ENCODE peak calls at places on chromosomes 6 and 20, in seven cellular contexts. One of them, this sample, is unnamed.

GRCh38 chr6:112562348-112563220 is 215.5 kb downstream of the RFPL4B start:
- DNase-seq in neural crest cell: no peak
- DNase-seq in ovary: peak
- DNase-seq in RWPE1: no peak
- DNase-seq in tibial artery: no peak
- DNase-seq in stomach: no peak
- DNase-seq in dorsolateral prefrontal cortex: peak
- DNase-seq in this sample: no peak

GRCh38 chr6:165830761-165831160 is 167.7 kb upstream of the PDE10A start:
- DNase-seq in RWPE1: no peak
- DNase-seq in neural crest cell: no peak
- DNase-seq in tibial artery: no peak
- DNase-seq in stomach: no peak
- DNase-seq in ovary: no peak
- DNase-seq in dorsolateral prefrontal cortex: no peak
- DNase-seq in this sample: no peak

GRCh38 chr20:57698867-57699275 is 10.9 kb downstream of the PMEPA1 start:
- DNase-seq in stomach: no peak
- DNase-seq in neural crest cell: no peak
- DNase-seq in dorsolateral prefrontal cortex: no peak
- DNase-seq in RWPE1: peak
- DNase-seq in tibial artery: no peak
- DNase-seq in ovary: no peak
- DNase-seq in this sample: no peak

GRCh38 chr20:25036331-25036936 is 21.5 kb downstream of the ACSS1 start:
- DNase-seq in RWPE1: no peak
- DNase-seq in neural crest cell: no peak
- DNase-seq in ovary: no peak
- DNase-seq in stomach: no peak
- DNase-seq in dorsolateral prefrontal cortex: no peak
- DNase-seq in tibial artery: peak
- DNase-seq in this sample: no peak

GRCh38 chr6:90479603-90479926 is 107.3 kb downstream of the MAP3K7 start:
- DNase-seq in ovary: no peak
- DNase-seq in dorsolateral prefrontal cortex: no peak
- DNase-seq in tibial artery: no peak
- DNase-seq in stomach: no peak
- DNase-seq in RWPE1: no peak
- DNase-seq in neural crest cell: no peak
- DNase-seq in this sample: no peak

GRCh38 chr6:43671011-43671800 is 16.4 kb downstream of the MRPS18A start:
- DNase-seq in RWPE1: no peak
- DNase-seq in tibial artery: no peak
- DNase-seq in stomach: no peak
- DNase-seq in ovary: peak
- DNase-seq in neural crest cell: no peak
- DNase-seq in dorsolateral prefrontal cortex: no peak
- DNase-seq in this sample: no peak

GRCh38 chr6:139829557-139829956 is 455.1 kb upstream of the CITED2 start:
- DNase-seq in stomach: no peak
- DNase-seq in tibial artery: no peak
- DNase-seq in ovary: peak
- DNase-seq in neural crest cell: no peak
- DNase-seq in dorsolateral prefrontal cortex: no peak
- DNase-seq in RWPE1: no peak
- DNase-seq in this sample: no peak

GRCh38 chr6:33696076-33696475 is 15.4 kb downstream of the UQCC2 start:
- DNase-seq in neural crest cell: no peak
- DNase-seq in stomach: no peak
- DNase-seq in dorsolateral prefrontal cortex: no peak
- DNase-seq in RWPE1: no peak
- DNase-seq in ovary: no peak
- DNase-seq in tibial artery: no peak
- DNase-seq in this sample: no peak

GRCh38 chr6:113291751-113292445 is 565.2 kb upstream of the MARCKS start:
- DNase-seq in ovary: no peak
- DNase-seq in dorsolateral prefrontal cortex: peak
- DNase-seq in stomach: no peak
- DNase-seq in neural crest cell: no peak
- DNase-seq in tibial artery: no peak
- DNase-seq in RWPE1: no peak
- DNase-seq in this sample: no peak

GRCh38 chr6:125983246-125983945 is 2.9 kb upstream of the TRMT11 start:
- DNase-seq in stomach: no peak
- DNase-seq in neural crest cell: no peak
- DNase-seq in dorsolateral prefrontal cortex: no peak
- DNase-seq in ovary: no peak
- DNase-seq in tibial artery: no peak
- DNase-seq in RWPE1: no peak
- DNase-seq in this sample: no peak

GRCh38 chr20:40724566-40724965 is 35.5 kb upstream of the MAFB start:
- DNase-seq in stomach: no peak
- DNase-seq in dorsolateral prefrontal cortex: no peak
- DNase-seq in tibial artery: no peak
- DNase-seq in RWPE1: no peak
- DNase-seq in neural crest cell: no peak
- DNase-seq in ovary: no peak
- DNase-seq in this sample: no peak

GRCh38 chr6:157615951-157616350 is 207.1 kb upstream of the SNX9 start:
- DNase-seq in stomach: no peak
- DNase-seq in dorsolateral prefrontal cortex: no peak
- DNase-seq in tibial artery: peak
- DNase-seq in RWPE1: no peak
- DNase-seq in ovary: no peak
- DNase-seq in neural crest cell: no peak
- DNase-seq in this sample: no peak

GRCh38 chr20:396252-396618 is 11.9 kb upstream of the RBCK1 start:
- DNase-seq in tibial artery: peak
- DNase-seq in neural crest cell: no peak
- DNase-seq in RWPE1: no peak
- DNase-seq in dorsolateral prefrontal cortex: no peak
- DNase-seq in stomach: no peak
- DNase-seq in ovary: no peak
- DNase-seq in this sample: no peak

GRCh38 chr6:75347797-75348610 is 63.4 kb upstream of the TMEM30A start:
- DNase-seq in neural crest cell: no peak
- DNase-seq in dorsolateral prefrontal cortex: no peak
- DNase-seq in ovary: no peak
- DNase-seq in RWPE1: no peak
- DNase-seq in tibial artery: no peak
- DNase-seq in stomach: no peak
- DNase-seq in this sample: no peak

GRCh38 chr6:53831081-53831839 is 36.5 kb downstream of the LRRC1 start:
- DNase-seq in ovary: no peak
- DNase-seq in neural crest cell: no peak
- DNase-seq in RWPE1: no peak
- DNase-seq in dorsolateral prefrontal cortex: no peak
- DNase-seq in stomach: no peak
- DNase-seq in tibial artery: no peak
- DNase-seq in this sample: no peak

GRCh38 chr6:129615496-129615895 is 94.5 kb downstream of the ARHGAP18 start:
- DNase-seq in stomach: no peak
- DNase-seq in neural crest cell: no peak
- DNase-seq in dorsolateral prefrontal cortex: no peak
- DNase-seq in RWPE1: no peak
- DNase-seq in tibial artery: no peak
- DNase-seq in ovary: no peak
- DNase-seq in this sample: no peak

GRCh38 chr20:49758781-49759180 is 45.1 kb upstream of the B4GALT5 start:
- DNase-seq in tibial artery: no peak
- DNase-seq in ovary: no peak
- DNase-seq in neural crest cell: no peak
- DNase-seq in RWPE1: no peak
- DNase-seq in dorsolateral prefrontal cortex: no peak
- DNase-seq in stomach: no peak
- DNase-seq in this sample: no peak

GRCh38 chr20:10492844-10493243 is 57.7 kb downstream of the SLX4IP start:
- DNase-seq in tibial artery: no peak
- DNase-seq in ovary: no peak
- DNase-seq in RWPE1: no peak
- DNase-seq in neural crest cell: no peak
- DNase-seq in dorsolateral prefrontal cortex: no peak
- DNase-seq in stomach: no peak
- DNase-seq in this sample: no peak

GRCh38 chr6:154039231-154039842 is at the start of gene OPRM1:
- DNase-seq in stomach: peak
- DNase-seq in ovary: peak
- DNase-seq in dorsolateral prefrontal cortex: peak
- DNase-seq in RWPE1: peak
- DNase-seq in neural crest cell: peak
- DNase-seq in tibial artery: peak
- DNase-seq in this sample: peak

GRCh38 chr20:37276494-37277252 is 12.8 kb upstream of the MANBAL start:
- DNase-seq in neural crest cell: no peak
- DNase-seq in RWPE1: peak
- DNase-seq in tibial artery: no peak
- DNase-seq in ovary: peak
- DNase-seq in stomach: peak
- DNase-seq in dorsolateral prefrontal cortex: no peak
- DNase-seq in this sample: no peak

GRCh38 chr20:916825-917224 is 691 bp upstream of the ANGPT4 start:
- DNase-seq in dorsolateral prefrontal cortex: no peak
- DNase-seq in neural crest cell: no peak
- DNase-seq in stomach: no peak
- DNase-seq in tibial artery: peak
- DNase-seq in RWPE1: no peak
- DNase-seq in ovary: no peak
- DNase-seq in this sample: no peak

GRCh38 chr20:49568491-49569151 is 684 bp upstream of the PTGIS start:
- DNase-seq in neural crest cell: no peak
- DNase-seq in tibial artery: no peak
- DNase-seq in stomach: peak
- DNase-seq in ovary: peak
- DNase-seq in dorsolateral prefrontal cortex: no peak
- DNase-seq in RWPE1: no peak
- DNase-seq in this sample: no peak

GRCh38 chr6:121482004-121482693 is 46.7 kb downstream of the GJA1 start:
- DNase-seq in stomach: no peak
- DNase-seq in dorsolateral prefrontal cortex: no peak
- DNase-seq in neural crest cell: no peak
- DNase-seq in RWPE1: peak
- DNase-seq in tibial artery: no peak
- DNase-seq in ovary: no peak
- DNase-seq in this sample: no peak

GRCh38 chr6:41471064-41471895 is 74.9 kb upstream of the FOXP4 start:
- DNase-seq in RWPE1: no peak
- DNase-seq in neural crest cell: no peak
- DNase-seq in tibial artery: no peak
- DNase-seq in ovary: no peak
- DNase-seq in stomach: no peak
- DNase-seq in dorsolateral prefrontal cortex: no peak
- DNase-seq in this sample: no peak
- TF ChIP-seq CTCF in RWPE1: no peak
- TF ChIP-seq CTCF in neural crest cell: no peak
- TF ChIP-seq CTCF in tibial artery: no peak
- TF ChIP-seq CTCF in ovary: no peak
- TF ChIP-seq CTCF in stomach: no peak
- TF ChIP-seq CTCF in dorsolateral prefrontal cortex: no peak
- TF ChIP-seq CTCF in this sample: no peak

GRCh38 chr6:170305772-170306323 is 710 bp upstream of the FAM120B start:
- DNase-seq in RWPE1: no peak
- DNase-seq in dorsolateral prefrontal cortex: no peak
- DNase-seq in neural crest cell: no peak
- DNase-seq in tibial artery: no peak
- DNase-seq in ovary: peak
- DNase-seq in stomach: no peak
- DNase-seq in this sample: no peak

GRCh38 chr6:170307080-170307545 is 555 bp downstream of the FAM120B start:
- DNase-seq in stomach: no peak
- DNase-seq in dorsolateral prefrontal cortex: no peak
- DNase-seq in ovary: peak
- DNase-seq in tibial artery: no peak
- DNase-seq in RWPE1: no peak
- DNase-seq in neural crest cell: no peak
- DNase-seq in this sample: no peak

GRCh38 chr6:170311696-170312095 is 5.1 kb downstream of the FAM120B start:
- DNase-seq in dorsolateral prefrontal cortex: no peak
- DNase-seq in RWPE1: no peak
- DNase-seq in tibial artery: no peak
- DNase-seq in ovary: no peak
- DNase-seq in neural crest cell: no peak
- DNase-seq in stomach: no peak
- DNase-seq in this sample: no peak

GRCh38 chr6:170308761-170309160 is 2.2 kb downstream of the FAM120B start:
- DNase-seq in tibial artery: no peak
- DNase-seq in stomach: no peak
- DNase-seq in RWPE1: no peak
- DNase-seq in neural crest cell: no peak
- DNase-seq in dorsolateral prefrontal cortex: no peak
- DNase-seq in ovary: no peak
- DNase-seq in this sample: no peak

DNA sequence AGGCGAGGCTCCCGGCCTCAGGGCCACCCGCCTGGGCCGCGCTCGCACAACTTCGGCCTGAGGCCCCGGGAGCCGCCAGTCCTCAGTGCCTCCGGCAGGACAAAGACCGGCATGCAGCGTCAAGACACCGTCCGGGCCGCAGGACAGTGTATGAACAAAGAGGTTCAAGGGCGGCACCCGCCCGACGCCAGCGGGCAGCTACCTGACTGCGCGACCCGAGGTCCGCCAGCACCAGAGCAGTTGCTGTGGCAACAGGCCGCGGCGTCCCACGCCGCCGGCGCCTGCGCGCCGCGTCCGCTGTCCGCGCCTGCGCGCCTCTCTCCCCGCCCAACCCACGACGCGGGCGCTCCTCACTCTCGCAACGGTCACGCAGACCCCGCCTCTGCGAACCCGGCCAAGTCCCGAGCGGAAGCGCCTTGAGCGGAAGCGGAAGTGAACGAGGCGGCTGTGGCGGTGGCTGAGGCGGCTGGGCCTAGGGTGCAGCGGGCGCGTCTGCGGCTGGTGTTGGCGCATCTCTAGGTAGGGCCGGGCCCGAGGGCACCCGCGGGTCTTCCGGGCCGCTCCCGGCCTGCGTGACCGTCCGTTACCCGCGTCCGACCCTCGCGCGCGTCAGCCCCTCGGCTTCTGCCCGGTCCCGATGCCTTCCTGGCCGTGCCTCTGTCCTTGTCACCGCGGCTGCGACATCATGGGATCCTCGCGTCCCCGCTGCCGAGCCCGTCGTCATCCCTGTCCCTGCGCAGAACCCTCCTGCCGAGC is at the start of gene FAM120B:
- DNase-seq in RWPE1: peak
- DNase-seq in neural crest cell: peak
- DNase-seq in ovary: peak
- DNase-seq in tibial artery: peak
- DNase-seq in stomach: peak
- DNase-seq in dorsolateral prefrontal cortex: peak
- DNase-seq in this sample: peak
- TF ChIP-seq CTCF in RWPE1: no peak
- TF ChIP-seq CTCF in neural crest cell: no peak
- TF ChIP-seq CTCF in ovary: no peak
- TF ChIP-seq CTCF in tibial artery: no peak
- TF ChIP-seq CTCF in stomach: no peak
- TF ChIP-seq CTCF in dorsolateral prefrontal cortex: no peak
- TF ChIP-seq CTCF in this sample: no peak

GRCh38 chr6:35729349-35729678 is 7.5 kb upstream of the ARMC12 start:
- DNase-seq in dorsolateral prefrontal cortex: no peak
- DNase-seq in RWPE1: no peak
- DNase-seq in stomach: no peak
- DNase-seq in ovary: no peak
- DNase-seq in neural crest cell: no peak
- DNase-seq in tibial artery: peak
- DNase-seq in this sample: no peak
- TF ChIP-seq CTCF in dorsolateral prefrontal cortex: no peak
- TF ChIP-seq CTCF in RWPE1: no peak
- TF ChIP-seq CTCF in stomach: no peak
- TF ChIP-seq CTCF in ovary: no peak
- TF ChIP-seq CTCF in neural crest cell: no peak
- TF ChIP-seq CTCF in tibial artery: no peak
- TF ChIP-seq CTCF in this sample: no peak

GRCh38 chr6:100446115-100446921 is 18.4 kb downstream of the SIM1 start:
- DNase-seq in ovary: no peak
- DNase-seq in neural crest cell: no peak
- DNase-seq in tibial artery: no peak
- DNase-seq in RWPE1: no peak
- DNase-seq in stomach: no peak
- DNase-seq in dorsolateral prefrontal cortex: no peak
- DNase-seq in this sample: no peak
- TF ChIP-seq CTCF in ovary: no peak
- TF ChIP-seq CTCF in neural crest cell: no peak
- TF ChIP-seq CTCF in tibial artery: no peak
- TF ChIP-seq CTCF in RWPE1: no peak
- TF ChIP-seq CTCF in stomach: no peak
- TF ChIP-seq CTCF in dorsolateral prefrontal cortex: no peak
- TF ChIP-seq CTCF in this sample: no peak

This sample was measured in progenitor cell of endocrine pancreas.